ENCODE peak calls at places on chromosome 12, in six cellular contexts. One of them, this sample, is unnamed.

GRCh38 chr12:58670623-58671022 is 249.7 kb downstream of the LRIG3 start:
- DNase-seq in CD8-positive, alpha-beta T cell: no peak
- DNase-seq in cardiac muscle cell: no peak
- DNase-seq in small intestine: no peak
- DNase-seq in HCT116: no peak
- DNase-seq in uterus: no peak
- DNase-seq in this sample: no peak

GRCh38 chr12:52277486-52278245 is 3.2 kb downstream of the KRT86 start:
- DNase-seq in cardiac muscle cell: no peak
- DNase-seq in uterus: no peak
- DNase-seq in CD8-positive, alpha-beta T cell: no peak
- DNase-seq in small intestine: peak; percentile 25
- DNase-seq in HCT116: no peak
- DNase-seq in this sample: no peak

GRCh38 chr12:65171870-65172269 is 2.5 kb downstream of the LEMD3 start:
- DNase-seq in CD8-positive, alpha-beta T cell: no peak
- DNase-seq in cardiac muscle cell: peak; percentile 3
- DNase-seq in HCT116: no peak
- DNase-seq in uterus: no peak
- DNase-seq in small intestine: no peak
- DNase-seq in this sample: peak; percentile 65

GRCh38 chr12:3061129-3061857 is 15.9 kb upstream of the TSPAN9 start:
- DNase-seq in CD8-positive, alpha-beta T cell: no peak
- DNase-seq in small intestine: no peak
- DNase-seq in uterus: no peak
- DNase-seq in HCT116: no peak
- DNase-seq in cardiac muscle cell: no peak
- DNase-seq in this sample: no peak

GRCh38 chr12:105860556-105861207 is 278.1 kb downstream of the NUAK1 start:
- DNase-seq in uterus: no peak
- DNase-seq in HCT116: no peak
- DNase-seq in small intestine: no peak
- DNase-seq in CD8-positive, alpha-beta T cell: no peak
- DNase-seq in cardiac muscle cell: no peak
- DNase-seq in this sample: no peak

GRCh38 chr12:57892232-57892987 is 45.9 kb upstream of the CTDSP2 start:
- DNase-seq in CD8-positive, alpha-beta T cell: no peak
- DNase-seq in uterus: no peak
- DNase-seq in small intestine: peak; percentile 58
- DNase-seq in cardiac muscle cell: no peak
- DNase-seq in HCT116: no peak
- DNase-seq in this sample: no peak

GRCh38 chr12:12534975-12535374 is 27.7 kb downstream of the DUSP16 start:
- DNase-seq in uterus: no peak
- DNase-seq in CD8-positive, alpha-beta T cell: no peak
- DNase-seq in cardiac muscle cell: no peak
- DNase-seq in HCT116: no peak
- DNase-seq in small intestine: no peak
- DNase-seq in this sample: no peak

GRCh38 chr12:63857771-63858670 is 13.5 kb downstream of the SRGAP1 start:
- DNase-seq in CD8-positive, alpha-beta T cell: no peak
- DNase-seq in cardiac muscle cell: peak; percentile 64
- DNase-seq in small intestine: peak; percentile 40
- DNase-seq in HCT116: no peak
- DNase-seq in uterus: no peak
- DNase-seq in this sample: no peak

GRCh38 chr12:46187023-46187422 is 81.8 kb downstream of the SLC38A1 start:
- DNase-seq in cardiac muscle cell: peak; percentile 88
- DNase-seq in CD8-positive, alpha-beta T cell: no peak
- DNase-seq in HCT116: no peak
- DNase-seq in small intestine: peak; percentile 28
- DNase-seq in uterus: peak; percentile 34
- DNase-seq in this sample: no peak

GRCh38 chr12:12510141-12510540 is 52.5 kb downstream of the DUSP16 start:
- DNase-seq in uterus: no peak
- DNase-seq in HCT116: no peak
- DNase-seq in cardiac muscle cell: peak; percentile 27
- DNase-seq in small intestine: no peak
- DNase-seq in CD8-positive, alpha-beta T cell: no peak
- DNase-seq in this sample: no peak

GRCh38 chr12:16531623-16532022 is 74.3 kb downstream of the LMO3 start:
- DNase-seq in cardiac muscle cell: no peak
- DNase-seq in small intestine: peak; percentile 16
- DNase-seq in HCT116: no peak
- DNase-seq in uterus: no peak
- DNase-seq in CD8-positive, alpha-beta T cell: no peak
- DNase-seq in this sample: no peak

GRCh38 chr12:76720068-76720467 is 43.8 kb upstream of the ZDHHC17 start:
- DNase-seq in cardiac muscle cell: no peak
- DNase-seq in HCT116: no peak
- DNase-seq in small intestine: no peak
- DNase-seq in uterus: no peak
- DNase-seq in CD8-positive, alpha-beta T cell: no peak
- DNase-seq in this sample: no peak

GRCh38 chr12:65755596-65755978 is 68.7 kb upstream of the HMGA2 start:
- DNase-seq in CD8-positive, alpha-beta T cell: no peak
- DNase-seq in small intestine: no peak
- DNase-seq in cardiac muscle cell: no peak
- DNase-seq in uterus: no peak
- DNase-seq in HCT116: no peak
- DNase-seq in this sample: no peak

GRCh38 chr12:116087399-116087798 is 190.1 kb downstream of the MED13L start:
- DNase-seq in small intestine: no peak
- DNase-seq in HCT116: no peak
- DNase-seq in cardiac muscle cell: no peak
- DNase-seq in uterus: no peak
- DNase-seq in CD8-positive, alpha-beta T cell: no peak
- DNase-seq in this sample: no peak

GRCh38 chr12:86826051-86826450 is 569.9 kb upstream of the MGAT4C start:
- DNase-seq in CD8-positive, alpha-beta T cell: no peak
- DNase-seq in small intestine: no peak
- DNase-seq in cardiac muscle cell: no peak
- DNase-seq in HCT116: no peak
- DNase-seq in uterus: no peak
- DNase-seq in this sample: no peak

GRCh38 chr12:49961993-49962764 is 507 bp downstream of the AQP5 start:
- DNase-seq in cardiac muscle cell: no peak
- DNase-seq in small intestine: no peak
- DNase-seq in CD8-positive, alpha-beta T cell: no peak
- DNase-seq in uterus: no peak
- DNase-seq in HCT116: no peak
- DNase-seq in this sample: no peak

GRCh38 chr12:209246-209645 is 4.7 kb downstream of the SLC6A12 start:
- DNase-seq in CD8-positive, alpha-beta T cell: no peak
- DNase-seq in small intestine: no peak
- DNase-seq in uterus: no peak
- DNase-seq in cardiac muscle cell: no peak
- DNase-seq in HCT116: no peak
- DNase-seq in this sample: no peak

GRCh38 chr12:12172106-12172511 is 94.7 kb downstream of the LRP6 start:
- DNase-seq in uterus: no peak
- DNase-seq in CD8-positive, alpha-beta T cell: no peak
- DNase-seq in cardiac muscle cell: peak; percentile 66
- DNase-seq in HCT116: no peak
- DNase-seq in small intestine: no peak
- DNase-seq in this sample: no peak

GRCh38 chr12:114512351-114512750 is 106.4 kb upstream of the TBX5 start:
- DNase-seq in cardiac muscle cell: no peak
- DNase-seq in HCT116: no peak
- DNase-seq in uterus: no peak
- DNase-seq in small intestine: no peak
- DNase-seq in CD8-positive, alpha-beta T cell: no peak
- DNase-seq in this sample: no peak

GRCh38 chr12:14257303-14257733 is 108.2 kb upstream of the ATF7IP start:
- DNase-seq in uterus: no peak
- DNase-seq in small intestine: no peak
- DNase-seq in CD8-positive, alpha-beta T cell: no peak
- DNase-seq in cardiac muscle cell: no peak
- DNase-seq in HCT116: no peak
- DNase-seq in this sample: no peak

GRCh38 chr12:43540474-43540873 is 11.5 kb downstream of the ADAMTS20 start:
- DNase-seq in HCT116: no peak
- DNase-seq in uterus: no peak
- DNase-seq in CD8-positive, alpha-beta T cell: no peak
- DNase-seq in cardiac muscle cell: no peak
- DNase-seq in small intestine: no peak
- DNase-seq in this sample: no peak

GRCh38 chr12:101117842-101118241 is 92.2 kb downstream of the SLC5A8 start:
- DNase-seq in cardiac muscle cell: peak; percentile 28
- DNase-seq in small intestine: no peak
- DNase-seq in uterus: no peak
- DNase-seq in HCT116: no peak
- DNase-seq in CD8-positive, alpha-beta T cell: no peak
- DNase-seq in this sample: no peak

GRCh38 chr12:94134226-94134795 is 14.1 kb upstream of the PLXNC1 start:
- DNase-seq in CD8-positive, alpha-beta T cell: no peak
- DNase-seq in cardiac muscle cell: peak; percentile 70
- DNase-seq in small intestine: peak; percentile 63
- DNase-seq in uterus: peak; percentile 25
- DNase-seq in HCT116: peak; percentile 61
- DNase-seq in this sample: peak; percentile 84

GRCh38 chr12:132729541-132730320 is 19.1 kb downstream of the PGAM5 start:
- DNase-seq in cardiac muscle cell: no peak
- DNase-seq in small intestine: no peak
- DNase-seq in HCT116: no peak
- DNase-seq in CD8-positive, alpha-beta T cell: no peak
- DNase-seq in uterus: no peak
- DNase-seq in this sample: no peak

GRCh38 chr12:128543493-128543892 is 276.5 kb downstream of the TMEM132C start:
- DNase-seq in small intestine: no peak
- DNase-seq in HCT116: no peak
- DNase-seq in cardiac muscle cell: no peak
- DNase-seq in CD8-positive, alpha-beta T cell: no peak
- DNase-seq in uterus: no peak
- DNase-seq in this sample: no peak

GRCh38 chr12:10967409-10967808 is 19.3 kb downstream of the TAS2R50 start:
- DNase-seq in small intestine: no peak
- DNase-seq in cardiac muscle cell: peak; percentile 61
- DNase-seq in CD8-positive, alpha-beta T cell: no peak
- DNase-seq in HCT116: no peak
- DNase-seq in uterus: no peak
- DNase-seq in this sample: no peak

GRCh38 chr12:128794661-128795529 is 28.9 kb downstream of the SLC15A4 start:
- DNase-seq in cardiac muscle cell: no peak
- DNase-seq in uterus: no peak
- DNase-seq in CD8-positive, alpha-beta T cell: peak; percentile 47
- DNase-seq in HCT116: no peak
- DNase-seq in small intestine: no peak
- DNase-seq in this sample: no peak

GRCh38 chr12:34022079-34022830 is at the start of gene ALG10:
- DNase-seq in HCT116: peak; percentile 93
- DNase-seq in CD8-positive, alpha-beta T cell: peak; percentile 97
- DNase-seq in cardiac muscle cell: peak; percentile 98
- DNase-seq in small intestine: peak; percentile 99
- DNase-seq in uterus: peak; percentile 97
- DNase-seq in this sample: peak; percentile 98

GRCh38 chr12:95129115-95129514 is 55.7 kb upstream of the NR2C1 start:
- DNase-seq in cardiac muscle cell: no peak
- DNase-seq in uterus: no peak
- DNase-seq in CD8-positive, alpha-beta T cell: no peak
- DNase-seq in HCT116: no peak
- DNase-seq in small intestine: no peak
- DNase-seq in this sample: no peak

GRCh38 chr12:109606261-109607028 is 32.9 kb downstream of the MVK start:
- DNase-seq in small intestine: no peak
- DNase-seq in CD8-positive, alpha-beta T cell: no peak
- DNase-seq in uterus: no peak
- DNase-seq in cardiac muscle cell: peak; percentile 38
- DNase-seq in HCT116: no peak
- DNase-seq in this sample: no peak
- H3K27me3 ChIP-seq in small intestine: no peaks in the 10 kb centered on the region
- H3K27me3 ChIP-seq in CD8-positive, alpha-beta T cell: no peaks in the 10 kb centered on the region
- H3K27me3 ChIP-seq in uterus: no peaks in the 10 kb centered on the region
- H3K27me3 ChIP-seq in cardiac muscle cell: no peaks in the 10 kb centered on the region
- H3K27me3 ChIP-seq in HCT116: peaks cover 4% of the 10 kb centered on the region
- H3K27me3 ChIP-seq in this sample: no peaks in the 10 kb centered on the region

DNA sequence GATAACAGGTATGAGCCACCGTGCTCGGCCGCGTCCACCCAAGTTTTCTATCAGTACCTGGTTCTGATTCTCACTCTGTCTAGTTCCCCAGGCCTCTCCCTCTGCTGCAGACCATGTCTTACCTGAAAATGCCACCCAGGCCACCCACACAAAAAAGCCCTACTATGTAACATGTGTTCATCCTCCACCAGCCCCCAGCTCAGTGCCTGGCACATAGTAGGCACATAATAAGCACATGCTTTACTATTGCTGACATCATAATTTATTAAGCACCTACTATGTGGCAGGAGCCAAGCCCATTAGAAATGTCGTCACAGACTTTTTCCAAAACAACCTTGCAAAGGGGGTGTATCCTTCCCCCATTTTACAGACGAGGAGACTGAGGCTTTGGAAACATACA is 37.8 kb downstream of the CMKLR1 start:
- DNase-seq in uterus: no peak
- DNase-seq in small intestine: no peak
- DNase-seq in HCT116: no peak
- DNase-seq in CD8-positive, alpha-beta T cell: no peak
- DNase-seq in cardiac muscle cell: no peak
- DNase-seq in this sample: no peak
- H3K4me3 ChIP-seq in uterus: no peak overlapping the region
- H3K4me3 ChIP-seq in small intestine: no peak overlapping the region
- H3K4me3 ChIP-seq in HCT116: no peak overlapping the region
- H3K4me3 ChIP-seq in CD8-positive, alpha-beta T cell: no peak overlapping the region
- H3K4me3 ChIP-seq in cardiac muscle cell: no peak overlapping the region
- H3K4me3 ChIP-seq in this sample: peak overlapping the region; percentile 10

DNA sequence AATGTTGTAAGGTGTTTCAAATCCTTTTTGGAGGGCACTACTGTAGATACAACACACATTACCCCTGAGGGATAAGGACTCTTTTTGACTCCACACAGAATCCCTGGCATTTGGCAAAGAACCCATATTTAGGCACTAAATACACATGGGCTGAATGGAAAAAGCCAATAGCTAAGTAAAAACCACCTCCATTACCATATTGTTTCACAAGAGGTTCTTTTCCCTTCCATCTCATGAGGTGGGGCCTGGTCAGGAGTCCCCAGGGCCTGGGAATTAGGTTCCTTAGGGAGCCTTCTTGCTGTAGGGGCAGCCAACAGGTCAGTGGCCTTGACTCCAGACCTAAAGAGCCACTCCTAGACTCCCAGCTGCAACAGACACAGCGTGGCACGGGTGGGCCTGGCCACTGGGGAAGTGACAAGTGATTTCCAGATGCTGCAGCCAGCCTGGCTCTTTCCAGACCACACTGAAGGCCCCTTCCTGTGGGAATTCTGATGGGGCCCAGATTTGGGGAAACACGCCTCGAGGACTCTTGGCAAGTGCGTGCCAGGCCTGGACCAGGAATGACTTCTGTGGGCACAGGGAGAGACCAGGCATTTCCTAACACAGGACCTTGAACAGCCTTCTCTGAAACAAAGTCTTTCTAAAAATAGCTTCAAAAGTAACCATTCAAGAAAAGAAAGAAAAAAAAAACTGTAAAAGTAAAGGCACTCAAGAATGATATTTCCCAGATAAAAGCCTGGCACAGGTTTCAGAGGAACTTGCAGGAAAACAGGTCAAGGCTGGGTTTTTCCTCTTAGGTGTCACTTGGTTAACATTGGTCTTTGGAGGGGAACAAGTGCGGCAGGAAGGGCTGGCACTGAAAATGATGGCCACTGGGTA is 18.1 kb downstream of the SSH1 start:
- DNase-seq in HCT116: no peak
- DNase-seq in uterus: peak; percentile 75
- DNase-seq in CD8-positive, alpha-beta T cell: no peak
- DNase-seq in cardiac muscle cell: peak; percentile 73
- DNase-seq in small intestine: no peak
- DNase-seq in this sample: no peak
- H3K4me1 ChIP-seq in HCT116: peaks cover 69% of the 10 kb centered on the region
- H3K4me1 ChIP-seq in uterus: peaks cover 18% of the 10 kb centered on the region
- H3K4me1 ChIP-seq in CD8-positive, alpha-beta T cell: peaks cover 27% of the 10 kb centered on the region
- H3K4me1 ChIP-seq in cardiac muscle cell: peaks cover 30% of the 10 kb centered on the region
- H3K4me1 ChIP-seq in small intestine: peaks cover 9% of the 10 kb centered on the region
- H3K4me1 ChIP-seq in this sample: peaks cover 29% of the 10 kb centered on the region

GRCh38 chr12:25813843-25814242 is 144.6 kb upstream of the RASSF8 start:
- DNase-seq in HCT116: no peak
- DNase-seq in CD8-positive, alpha-beta T cell: no peak
- DNase-seq in small intestine: no peak
- DNase-seq in cardiac muscle cell: no peak
- DNase-seq in uterus: no peak
- DNase-seq in this sample: no peak
- H3K27me3 ChIP-seq in HCT116: no peaks in the 10 kb centered on the region
- H3K27me3 ChIP-seq in CD8-positive, alpha-beta T cell: no peaks in the 10 kb centered on the region
- H3K27me3 ChIP-seq in small intestine: no peaks in the 10 kb centered on the region
- H3K27me3 ChIP-seq in cardiac muscle cell: no peaks in the 10 kb centered on the region
- H3K27me3 ChIP-seq in uterus: no peaks in the 10 kb centered on the region
- H3K27me3 ChIP-seq in this sample: no peaks in the 10 kb centered on the region

This sample was measured in CD4-positive, CD25-positive, alpha-beta regulatory T cell.